ENCODE peak calls at places on chromosomes 11 and 22, in six cellular contexts. One of them, this sample, is unnamed.

GRCh38 chr11:43927925-43928707 is 14.3 kb upstream of the C11orf96 start:
- DNase-seq in colonic mucosa: no peak
- DNase-seq in choroid plexus epithelial cell: no peak
- DNase-seq in tibial nerve: no peak
- DNase-seq in stimulated activated CD8-positive, alpha-beta memory T cell treated with anti-CD3 and anti-CD28 coated beads, Interleukin-7, amount 100 ng/mL, for 4 hours: no peak
- DNase-seq in SIG-M5: no peak
- DNase-seq in this sample: no peak

GRCh38 chr22:27485842-27486241 is 315.7 kb downstream of the MN1 start:
- DNase-seq in tibial nerve: no peak
- DNase-seq in choroid plexus epithelial cell: no peak
- DNase-seq in SIG-M5: no peak
- DNase-seq in stimulated activated CD8-positive, alpha-beta memory T cell treated with anti-CD3 and anti-CD28 coated beads, Interleukin-7, amount 100 ng/mL, for 4 hours: no peak
- DNase-seq in colonic mucosa: no peak
- DNase-seq in this sample: no peak

GRCh38 chr11:106668147-106668546 is 350.1 kb downstream of the GUCY1A2 start:
- DNase-seq in tibial nerve: no peak
- DNase-seq in colonic mucosa: no peak
- DNase-seq in SIG-M5: no peak
- DNase-seq in stimulated activated CD8-positive, alpha-beta memory T cell treated with anti-CD3 and anti-CD28 coated beads, Interleukin-7, amount 100 ng/mL, for 4 hours: no peak
- DNase-seq in choroid plexus epithelial cell: peak; percentile 79
- DNase-seq in this sample: no peak

GRCh38 chr11:123760894-123761293 is 6.6 kb upstream of the OR6X1 start:
- DNase-seq in SIG-M5: no peak
- DNase-seq in tibial nerve: no peak
- DNase-seq in colonic mucosa: no peak
- DNase-seq in stimulated activated CD8-positive, alpha-beta memory T cell treated with anti-CD3 and anti-CD28 coated beads, Interleukin-7, amount 100 ng/mL, for 4 hours: no peak
- DNase-seq in choroid plexus epithelial cell: no peak
- DNase-seq in this sample: no peak

GRCh38 chr11:116696381-116696941 is 76.3 kb downstream of the BUD13 start:
- DNase-seq in colonic mucosa: peak; percentile 22
- DNase-seq in choroid plexus epithelial cell: no peak
- DNase-seq in tibial nerve: no peak
- DNase-seq in stimulated activated CD8-positive, alpha-beta memory T cell treated with anti-CD3 and anti-CD28 coated beads, Interleukin-7, amount 100 ng/mL, for 4 hours: no peak
- DNase-seq in SIG-M5: no peak
- DNase-seq in this sample: no peak

GRCh38 chr11:71286701-71287643 is 34.6 kb upstream of the SHANK2 start:
- DNase-seq in SIG-M5: no peak
- DNase-seq in stimulated activated CD8-positive, alpha-beta memory T cell treated with anti-CD3 and anti-CD28 coated beads, Interleukin-7, amount 100 ng/mL, for 4 hours: no peak
- DNase-seq in tibial nerve: peak; percentile 10
- DNase-seq in colonic mucosa: peak; percentile 73
- DNase-seq in choroid plexus epithelial cell: peak; percentile 61
- DNase-seq in this sample: peak; percentile 34

GRCh38 chr11:117287668-117288067 is 3.5 kb upstream of the BACE1-AS start:
- DNase-seq in SIG-M5: no peak
- DNase-seq in colonic mucosa: no peak
- DNase-seq in tibial nerve: no peak
- DNase-seq in choroid plexus epithelial cell: no peak
- DNase-seq in stimulated activated CD8-positive, alpha-beta memory T cell treated with anti-CD3 and anti-CD28 coated beads, Interleukin-7, amount 100 ng/mL, for 4 hours: no peak
- DNase-seq in this sample: no peak

GRCh38 chr11:121482231-121483129 is 29.7 kb upstream of the SORL1-AS1 start:
- DNase-seq in SIG-M5: no peak
- DNase-seq in stimulated activated CD8-positive, alpha-beta memory T cell treated with anti-CD3 and anti-CD28 coated beads, Interleukin-7, amount 100 ng/mL, for 4 hours: peak; percentile 45
- DNase-seq in choroid plexus epithelial cell: no peak
- DNase-seq in tibial nerve: no peak
- DNase-seq in colonic mucosa: no peak
- DNase-seq in this sample: no peak

GRCh38 chr11:72773696-72774095 is 20.2 kb downstream of the STARD10 start:
- DNase-seq in stimulated activated CD8-positive, alpha-beta memory T cell treated with anti-CD3 and anti-CD28 coated beads, Interleukin-7, amount 100 ng/mL, for 4 hours: no peak
- DNase-seq in SIG-M5: no peak
- DNase-seq in tibial nerve: no peak
- DNase-seq in colonic mucosa: no peak
- DNase-seq in choroid plexus epithelial cell: peak; percentile 61
- DNase-seq in this sample: no peak

GRCh38 chr11:43681543-43681942 is 1.0 kb downstream of the HSD17B12 start:
- DNase-seq in colonic mucosa: no peak
- DNase-seq in tibial nerve: no peak
- DNase-seq in stimulated activated CD8-positive, alpha-beta memory T cell treated with anti-CD3 and anti-CD28 coated beads, Interleukin-7, amount 100 ng/mL, for 4 hours: no peak
- DNase-seq in choroid plexus epithelial cell: peak; percentile 35
- DNase-seq in SIG-M5: no peak
- DNase-seq in this sample: no peak

GRCh38 chr11:7671347-7671746 is 2.0 kb downstream of the CYB5R2 start:
- DNase-seq in SIG-M5: no peak
- DNase-seq in choroid plexus epithelial cell: no peak
- DNase-seq in colonic mucosa: no peak
- DNase-seq in stimulated activated CD8-positive, alpha-beta memory T cell treated with anti-CD3 and anti-CD28 coated beads, Interleukin-7, amount 100 ng/mL, for 4 hours: no peak
- DNase-seq in tibial nerve: no peak
- DNase-seq in this sample: no peak

GRCh38 chr11:66317766-66318575 is 1.1 kb upstream of the CD248 start:
- DNase-seq in SIG-M5: peak; percentile 86
- DNase-seq in colonic mucosa: peak; percentile 46
- DNase-seq in stimulated activated CD8-positive, alpha-beta memory T cell treated with anti-CD3 and anti-CD28 coated beads, Interleukin-7, amount 100 ng/mL, for 4 hours: peak; percentile 51
- DNase-seq in choroid plexus epithelial cell: peak; percentile 97
- DNase-seq in tibial nerve: peak; percentile 73
- DNase-seq in this sample: no peak

GRCh38 chr11:34405079-34405858 is 33.5 kb upstream of the CAT start:
- DNase-seq in tibial nerve: no peak
- DNase-seq in choroid plexus epithelial cell: no peak
- DNase-seq in colonic mucosa: no peak
- DNase-seq in SIG-M5: peak; percentile 42
- DNase-seq in stimulated activated CD8-positive, alpha-beta memory T cell treated with anti-CD3 and anti-CD28 coated beads, Interleukin-7, amount 100 ng/mL, for 4 hours: no peak
- DNase-seq in this sample: no peak

GRCh38 chr11:80727315-80727714 is 1286.5 kb upstream of the TENM4 start:
- DNase-seq in SIG-M5: no peak
- DNase-seq in choroid plexus epithelial cell: peak; percentile 61
- DNase-seq in tibial nerve: no peak
- DNase-seq in stimulated activated CD8-positive, alpha-beta memory T cell treated with anti-CD3 and anti-CD28 coated beads, Interleukin-7, amount 100 ng/mL, for 4 hours: no peak
- DNase-seq in colonic mucosa: peak; percentile 17
- DNase-seq in this sample: peak; percentile 2